ENCODE peak calls at places on chromosomes 7 and 10, in ten cellular contexts. Z is breast epithelium, R is IMR-90, T is ovary, Y is sigmoid colon, D is GM12891, O is H1, C is adrenal gland, B is GM12892, I is HCT116. W is an unnamed sample.

GRCh38 chr10:12512292-12513002 is 163.1 kb downstream of the CAMK1D start:
- DNase-seq in T (no peak), C (no peak), B (no peak), R (no peak), Y (no peak), O (peak; percentile 28), I (no peak), Z (no peak), D (no peak), W (no peak)

GRCh38 chr10:14459670-14460069 is 128.9 kb upstream of the FRMD4A start:
- DNase-seq in R (peak; percentile 31), I (no peak), O (no peak), B (no peak), Z (no peak), T (no peak), D (no peak), C (no peak), Y (no peak), W (no peak)

GRCh38 chr10:80264081-80265056 is 25.1 kb downstream of the MAT1A start:
- DNase-seq in C (no peak), T (no peak), D (no peak), O (no peak), R (no peak), Y (no peak), B (no peak), Z (no peak), I (no peak), W (no peak)

GRCh38 chr10:83153714-83154113 is 985.6 kb upstream of the GHITM start:
- DNase-seq in Z (no peak), B (no peak), O (no peak), I (no peak), Y (no peak), D (no peak), R (no peak), C (no peak), T (no peak), W (no peak)

GRCh38 chr10:59098811-59099452 is 77.5 kb upstream of the PHYHIPL start:
- DNase-seq in B (no peak), D (no peak), I (no peak), C (no peak), R (peak; percentile 41), Y (no peak), T (no peak), O (no peak), Z (no peak), W (no peak)

GRCh38 chr7:18459439-18459838 is 36.1 kb upstream of the HDAC9 start:
- DNase-seq in B (no peak), T (no peak), C (no peak), Z (no peak), D (no peak), O (no peak), R (no peak), I (no peak), Y (no peak), W (no peak)

GRCh38 chr7:88104732-88105131 is 115.1 kb downstream of the SRI start:
- DNase-seq in D (no peak), T (no peak), R (no peak), Z (no peak), C (no peak), I (no peak), B (no peak), Y (no peak), O (no peak), W (no peak)

GRCh38 chr10:22436526-22436892 is 91.2 kb downstream of the SPAG6 start:
- DNase-seq in B (peak; percentile 37), Y (no peak), C (peak; percentile 21), Z (no peak), D (no peak), I (no peak), R (no peak), T (no peak), O (no peak), W (no peak)

GRCh38 chr7:44162179-44162578 is 21.0 kb upstream of the MYL7 start:
- DNase-seq in Y (no peak), O (no peak), Z (no peak), I (no peak), B (no peak), C (no peak), T (no peak), R (no peak), D (no peak), W (no peak)

GRCh38 chr10:49183596-49184542 is 4.3 kb downstream of the TMEM273 start:
- DNase-seq in C (no peak), I (no peak), D (no peak), R (no peak), B (no peak), T (no peak), Y (no peak), Z (no peak), O (no peak), W (no peak)

GRCh38 chr7:100157334-100158228 is 942 bp downstream of the TRAPPC14 start:
- DNase-seq in Z (no peak), T (no peak), B (no peak), I (no peak), C (peak; percentile 88), Y (peak; percentile 74), R (peak; percentile 64), O (no peak), D (no peak), W (peak; percentile 80)

GRCh38 chr7:29430279-29430949 is 133.2 kb upstream of the PRR15 start:
- DNase-seq in D (no peak), Y (no peak), R (no peak), C (no peak), B (no peak), I (no peak), Z (no peak), O (no peak), T (no peak), W (no peak)

GRCh38 chr10:132448248-132448731 is 51.3 kb downstream of the PWWP2B start:
- DNase-seq in R (no peak), B (no peak), D (peak; percentile 63), O (no peak), T (no peak), C (peak; percentile 92), I (peak; percentile 54), Y (no peak), Z (no peak), W (peak; percentile 70)

GRCh38 chr7:131235489-131236317 is 92.0 kb upstream of the MKLN1 start:
- DNase-seq in Z (no peak), B (no peak), T (no peak), D (no peak), I (peak; percentile 74), R (peak; percentile 100), C (peak; percentile 52), Y (peak; percentile 71), O (no peak), W (peak; percentile 69)

GRCh38 chr10:47402681-47403301 is 18.7 kb upstream of the ZNF488 start:
- DNase-seq in O (peak; percentile 68), R (peak; percentile 88), C (peak; percentile 89), B (no peak), D (no peak), Z (no peak), Y (peak; percentile 82), T (peak; percentile 63), I (peak; percentile 73), W (peak; percentile 45)

GRCh38 chr10:130025326-130025725 is 61.3 kb upstream of the EBF3 start:
- DNase-seq in Z (no peak), T (no peak), B (no peak), R (no peak), Y (no peak), C (no peak), D (no peak), O (no peak), I (no peak), W (no peak)

GRCh38 chr7:116726713-116727431 is 54.9 kb downstream of the MET start:
- DNase-seq in Y (no peak), R (no peak), I (no peak), T (no peak), D (no peak), O (no peak), C (no peak), Z (no peak), B (no peak), W (no peak)

GRCh38 chr7:151809864-151810170 is 67.1 kb downstream of the PRKAG2 start:
- DNase-seq in O (no peak), B (no peak), R (no peak), C (no peak), D (no peak), I (no peak), Z (no peak), Y (no peak), T (no peak), W (no peak)

GRCh38 chr7:44847509-44847919 is 373 bp downstream of the H2AZ2 start:
- DNase-seq in B (peak; percentile 73), Y (peak; percentile 94), O (no peak), T (peak; percentile 93), C (peak; percentile 87), D (peak; percentile 67), I (peak; percentile 51), R (peak; percentile 82), Z (peak; percentile 85), W (peak; percentile 93)

DNA sequence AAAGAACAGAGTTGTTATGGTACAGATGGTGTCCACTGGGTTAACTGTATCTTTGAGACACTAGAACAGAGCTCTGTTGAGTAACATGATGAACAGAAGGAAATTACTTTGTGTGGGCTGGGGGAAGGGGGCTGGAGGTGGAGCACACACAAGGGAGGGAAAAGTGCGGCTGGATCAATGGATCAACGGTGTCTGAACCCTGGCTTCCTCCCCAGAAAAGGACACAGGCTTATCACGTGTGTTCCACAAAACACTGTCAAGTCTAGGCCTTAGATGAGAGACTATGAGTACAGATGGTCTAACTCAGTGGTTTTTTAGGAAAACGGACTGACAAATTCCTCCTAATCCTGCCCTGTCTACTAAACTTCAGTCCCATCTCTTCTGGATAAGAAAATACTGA is 27.8 kb downstream of the HSPB1 start:
- DNase-seq in O (no peak), B (no peak), T (no peak), D (no peak), R (no peak), I (no peak), Z (no peak), C (no peak), Y (peak; percentile 57), W (no peak)
- TF ChIP-seq POLR2A in O (peak; percentile 8), B (no peak), T (no peak), D (no peak), R (no peak), I (no peak), Z (no peak), C (no peak), Y (no peak), W (no peak)

GRCh38 chr10:46068117-46068516 is 22.0 kb upstream of the MSMB start:
- DNase-seq in D (no peak), C (no peak), B (no peak), Z (no peak), T (no peak), R (no peak), O (no peak), I (no peak), Y (no peak), W (no peak)
- TF ChIP-seq POLR2A in D (no peak), C (no peak), B (no peak), Z (no peak), T (no peak), R (no peak), O (no peak), I (no peak), Y (no peak), W (no peak)

GRCh38 chr7:27101188-27101905 is 1.1 kb downstream of the HOXA2 start:
- DNase-seq in T (no peak), R (peak; percentile 75), C (no peak), O (no peak), D (no peak), Z (no peak), Y (peak; percentile 78), B (no peak), I (no peak), W (no peak)
- TF ChIP-seq POLR2A in T (no peak), R (peak; percentile 44), C (no peak), O (no peak), D (no peak), Z (no peak), Y (no peak), B (no peak), I (no peak), W (no peak)

GRCh38 chr7:36999851-37000480 is 275.7 kb upstream of the AOAH start:
- DNase-seq in R (no peak), O (no peak), Z (no peak), B (no peak), D (no peak), Y (no peak), I (no peak), T (no peak), C (no peak), W (no peak)
- TF ChIP-seq POLR2A in R (no peak), O (no peak), Z (no peak), B (no peak), D (no peak), Y (no peak), I (no peak), T (no peak), C (no peak), W (no peak)